ENCODE peak calls at places on chromosomes 7 and 10, in ten cellular contexts. N is CD4-positive, alpha-beta T cell; D is NCI-H2029; S is naive thymus-derived CD4-positive, alpha-beta T cell; T is stromal cell of bone marrow; R is RPMI7951; K is skeletal muscle cell; M is brain microvascular endothelial cell; P is SK-N-MC; Y is GM10248. L is an unnamed sample.

GRCh38 chr10:43231523-43232078 is 35.3 kb downstream of the RASGEF1A start:
- DNase-seq in D (no peak), R (no peak), P (no peak), M (no peak), K (no peak), S (no peak), Y (no peak), T (no peak), N (no peak), L (peak)

GRCh38 chr10:64196638-64197315 is 675.6 kb downstream of the REEP3 start:
- DNase-seq in N (no peak), Y (no peak), D (no peak), S (no peak), P (no peak), K (no peak), T (no peak), M (no peak), R (no peak), L (peak)

GRCh38 chr7:132966731-132967130 is 115.2 kb downstream of the CHCHD3 start:
- DNase-seq in T (no peak), P (no peak), S (no peak), Y (no peak), K (no peak), N (no peak), M (no peak), D (no peak), R (no peak), L (no peak)

GRCh38 chr10:118970770-118971169 is 58.7 kb upstream of the NANOS1 start:
- DNase-seq in Y (no peak), T (no peak), M (no peak), P (no peak), S (no peak), D (no peak), R (peak), N (no peak), K (no peak), L (no peak)

GRCh38 chr7:47982610-47983009 is 3.2 kb upstream of the HUS1 start:
- DNase-seq in D (no peak), P (no peak), R (no peak), K (no peak), M (no peak), N (no peak), S (no peak), Y (no peak), T (no peak), L (no peak)

GRCh38 chr7:47596502-47597202 is 14.7 kb upstream of the TNS3 start:
- DNase-seq in T (no peak), Y (no peak), N (no peak), M (no peak), R (peak), K (no peak), S (no peak), P (no peak), D (no peak), L (no peak)

GRCh38 chr7:1899201-1899600 is 229.1 kb downstream of the ELFN1 start:
- DNase-seq in D (no peak), M (peak), S (no peak), T (peak), K (peak), Y (no peak), N (no peak), P (no peak), R (peak), L (no peak)

GRCh38 chr10:113056468-113057021 is 106.5 kb downstream of the TCF7L2 start:
- DNase-seq in M (peak), P (peak), T (peak), R (peak), Y (no peak), D (no peak), K (peak), S (no peak), N (no peak), L (no peak)

GRCh38 chr10:73589538-73590126 is 1.5 kb downstream of the USP54 start:
- DNase-seq in K (no peak), N (no peak), M (peak), P (no peak), S (no peak), T (peak), Y (no peak), D (no peak), R (peak), L (no peak)

GRCh38 chr7:41870505-41871138 is 167.7 kb upstream of the INHBA start:
- DNase-seq in P (no peak), T (no peak), S (no peak), R (peak), D (no peak), N (no peak), Y (no peak), K (no peak), M (no peak), L (no peak)

GRCh38 chr7:41481353-41481752 is 221.5 kb downstream of the INHBA start:
- DNase-seq in Y (no peak), D (no peak), N (no peak), P (no peak), K (no peak), S (no peak), R (no peak), M (no peak), T (no peak), L (no peak)

GRCh38 chr7:87413951-87414381 is 61.5 kb downstream of the ABCB4 start:
- DNase-seq in K (no peak), P (no peak), Y (no peak), D (no peak), T (peak), S (no peak), M (peak), R (peak), N (no peak), L (no peak)

GRCh38 chr7:2245883-2246679 is 4.1 kb downstream of the NUDT1 start:
- DNase-seq in M (no peak), R (no peak), N (no peak), Y (no peak), T (no peak), D (no peak), P (no peak), S (no peak), K (no peak), L (no peak)

GRCh38 chr7:92464515-92464914 is 13.2 kb downstream of the ERVW-1 start:
- DNase-seq in N (no peak), K (no peak), R (no peak), P (no peak), S (no peak), Y (no peak), D (no peak), T (no peak), M (no peak), L (no peak)

GRCh38 chr7:960269-960871 is 5.9 kb upstream of the ADAP1 start:
- DNase-seq in K (no peak), M (no peak), D (no peak), N (no peak), Y (no peak), S (no peak), R (no peak), T (no peak), P (no peak), L (no peak)

GRCh38 chr10:92450896-92451295 is 123.0 kb downstream of the IDE start:
- DNase-seq in R (no peak), D (no peak), N (no peak), S (no peak), M (no peak), K (no peak), P (no peak), Y (no peak), T (no peak), L (no peak)

GRCh38 chr10:123640016-123640535 is 26.1 kb upstream of the GPR26 start:
- DNase-seq in T (no peak), R (peak), K (no peak), S (no peak), P (no peak), M (no peak), D (no peak), Y (no peak), N (no peak), L (no peak)

GRCh38 chr7:27144799-27145166 is 1.3 kb upstream of the HOXA5 start:
- DNase-seq in T (no peak), N (no peak), P (no peak), K (no peak), Y (no peak), D (no peak), M (no peak), R (no peak), S (no peak), L (peak)

GRCh38 chr7:124762611-124763143 is 2.9 kb downstream of the GPR37 start:
- DNase-seq in P (no peak), M (no peak), T (no peak), Y (no peak), N (no peak), D (peak), K (no peak), R (no peak), S (no peak), L (no peak)

GRCh38 chr10:131163444-131163843 is 148.1 kb downstream of the TCERG1L start:
- DNase-seq in D (no peak), Y (no peak), S (no peak), N (no peak), K (no peak), R (no peak), P (no peak), M (no peak), T (no peak), L (peak)

GRCh38 chr7:55021951-55022617 is 3.3 kb downstream of the EGFR start:
- DNase-seq in N (no peak), M (peak), S (no peak), K (no peak), P (no peak), D (no peak), R (peak), T (no peak), Y (no peak), L (no peak)

GRCh38 chr7:150755473-150756099 is 18.4 kb downstream of the GIMAP5 start:
- DNase-seq in N (peak), K (no peak), P (no peak), R (peak), M (peak), T (no peak), Y (no peak), D (no peak), S (peak), L (no peak)

GRCh38 chr10:76017026-76017732 is 585.8 kb downstream of the LRMDA start:
- DNase-seq in M (no peak), D (no peak), P (no peak), R (no peak), T (no peak), S (no peak), K (no peak), Y (no peak), N (no peak), L (no peak)

GRCh38 chr10:103539751-103540150 is 46.2 kb downstream of the NEURL1 start:
- DNase-seq in M (no peak), Y (no peak), R (no peak), S (no peak), K (no peak), P (no peak), T (no peak), D (no peak), N (no peak), L (no peak)

GRCh38 chr7:44463169-44463808 is 27.2 kb downstream of the NUDCD3 start:
- DNase-seq in Y (no peak), D (no peak), T (no peak), K (no peak), M (no peak), S (no peak), N (no peak), P (no peak), R (peak), L (no peak)

GRCh38 chr7:149494738-149495368 is 2.8 kb downstream of the ZNF746 start:
- DNase-seq in N (no peak), R (no peak), P (no peak), S (no peak), M (no peak), K (no peak), D (no peak), Y (no peak), T (peak), L (no peak)

GRCh38 chr10:66836057-66836456 is 89.8 kb upstream of the LRRTM3 start:
- DNase-seq in M (peak), Y (no peak), P (no peak), N (no peak), K (peak), D (no peak), S (no peak), R (peak), T (peak), L (no peak)

GRCh38 chr10:132839061-132839460 is 53.1 kb upstream of the NKX6-2 start:
- DNase-seq in T (no peak), Y (no peak), D (no peak), M (no peak), K (no peak), P (no peak), R (no peak), S (no peak), N (no peak), L (peak)

GRCh38 chr7:100763556-100764140 is 30.3 kb downstream of the ZAN start:
- DNase-seq in D (no peak), M (no peak), S (no peak), T (no peak), N (no peak), K (no peak), Y (no peak), R (no peak), P (no peak), L (no peak)

GRCh38 chr7:55128693-55129394 is 110.0 kb downstream of the EGFR start:
- DNase-seq in Y (no peak), T (no peak), M (peak), S (no peak), D (no peak), K (peak), P (no peak), N (no peak), R (peak), L (no peak)

GRCh38 chr7:104127204-104127603 is 80.6 kb downstream of the ORC5 start:
- DNase-seq in Y (no peak), P (no peak), S (no peak), K (no peak), N (no peak), D (peak), T (no peak), M (no peak), R (no peak), L (no peak)

GRCh38 chr10:61832866-61833481 is 68.5 kb upstream of the ARID5B start:
- DNase-seq in Y (no peak), N (no peak), R (no peak), S (no peak), D (no peak), P (no peak), T (no peak), M (peak), K (no peak), L (no peak)

GRCh38 chr10:70893227-70894006 is 5.1 kb upstream of the PCBD1 start:
- DNase-seq in N (no peak), K (no peak), D (no peak), T (no peak), Y (no peak), P (no peak), S (no peak), M (no peak), R (no peak), L (no peak)

GRCh38 chr10:32938554-32939061 is 19.4 kb downstream of the ITGB1 start:
- DNase-seq in K (no peak), S (no peak), T (no peak), N (no peak), P (no peak), R (peak), Y (no peak), D (peak), M (no peak), L (peak)

L was measured in cardiac septum.